ENCODE peak calls at places on chromosomes 16 and 17, in ten cellular contexts. K, F, A, H, P, Y, M, Q, J and R are unnamed samples.
A peak's percentile ranks its signal among the peaks of the same experiment; 100 is the strongest.

GRCh38 chr16:84284168-84284722 is 10.4 kb upstream of the WFDC1 start:
- DNase-seq in K (no peak), F (no peak), A (no peak), H (no peak), P (no peak), Y (peak; percentile 68), M (peak; percentile 59), Q (peak; percentile 42), J (peak; percentile 36), R (no peak)

GRCh38 chr17:26773189-26774188 is 520.4 kb upstream of the WSB1 start:
- DNase-seq in K (no peak), F (no peak), A (no peak), H (no peak), P (no peak), Y (no peak), M (no peak), Q (no peak), J (no peak), R (no peak)

GRCh38 chr17:44111777-44112176 is 11.7 kb downstream of the HDAC5 start:
- DNase-seq in K (no peak), F (no peak), A (no peak), H (no peak), P (no peak), Y (no peak), M (no peak), Q (no peak), J (no peak), R (no peak)

GRCh38 chr16:2737895-2738418 is 14.5 kb upstream of the SRRM2 start:
- DNase-seq in K (no peak), F (no peak), A (no peak), H (no peak), P (no peak), Y (no peak), M (no peak), Q (no peak), J (no peak), R (no peak)

GRCh38 chr17:61285483-61286320 is 113.9 kb upstream of the TBX2 start:
- DNase-seq in K (peak; percentile 35), F (no peak), A (peak; percentile 78), H (no peak), P (no peak), Y (no peak), M (no peak), Q (peak; percentile 56), J (no peak), R (no peak)

GRCh38 chr17:1182831-1183578 is 3.2 kb upstream of the ABR start:
- DNase-seq in K (no peak), F (no peak), A (no peak), H (no peak), P (no peak), Y (peak; percentile 57), M (no peak), Q (no peak), J (no peak), R (no peak)

GRCh38 chr16:67719778-67720144 is 645 bp upstream of the GFOD2 start:
- DNase-seq in K (peak; percentile 25), F (no peak), A (peak; percentile 60), H (peak; percentile 21), P (no peak), Y (peak; percentile 17), M (peak; percentile 67), Q (peak; percentile 38), J (no peak), R (peak; percentile 18)

GRCh38 chr17:62760059-62760887 is 47.8 kb downstream of the MARCHF10 start:
- DNase-seq in K (no peak), F (no peak), A (peak; percentile 77), H (no peak), P (no peak), Y (no peak), M (no peak), Q (no peak), J (no peak), R (no peak)

GRCh38 chr17:16215965-16216316 is 607 bp upstream of the NCOR1 start:
- DNase-seq in K (peak; percentile 42), F (no peak), A (no peak), H (no peak), P (no peak), Y (no peak), M (no peak), Q (no peak), J (peak; percentile 65), R (no peak)

GRCh38 chr17:16407911-16408588 is 7.3 kb upstream of the TRPV2 start:
- DNase-seq in K (peak; percentile 51), F (peak; percentile 34), A (peak; percentile 26), H (peak; percentile 60), P (no peak), Y (peak; percentile 18), M (peak; percentile 75), Q (peak; percentile 79), J (peak; percentile 50), R (no peak)

GRCh38 chr16:86029131-86029741 is 130.3 kb downstream of the IRF8 start:
- DNase-seq in K (no peak), F (peak; percentile 12), A (peak; percentile 56), H (no peak), P (no peak), Y (peak; percentile 44), M (no peak), Q (peak; percentile 48), J (no peak), R (no peak)

GRCh38 chr16:7344806-7345416 is 12.3 kb downstream of the RBFOX1 start:
- DNase-seq in K (no peak), F (no peak), A (no peak), H (no peak), P (no peak), Y (no peak), M (no peak), Q (peak; percentile 34), J (no peak), R (no peak)

GRCh38 chr16:88685156-88686061 is 898 bp downstream of the SNAI3 start:
- DNase-seq in K (peak; percentile 84), F (no peak), A (no peak), H (peak; percentile 37), P (no peak), Y (no peak), M (peak; percentile 52), Q (no peak), J (no peak), R (peak; percentile 54)

GRCh38 chr17:58254803-58255202 is 16.4 kb downstream of the LPO start:
- DNase-seq in K (no peak), F (no peak), A (no peak), H (no peak), P (no peak), Y (no peak), M (no peak), Q (no peak), J (no peak), R (no peak)
- TF ChIP-seq CTCF in K (no peak), F (no peak), A (no peak), H (peak; percentile 10), P (no peak), Y (no peak), M (no peak), Q (no peak), J (no peak), R (no peak)

DNA sequence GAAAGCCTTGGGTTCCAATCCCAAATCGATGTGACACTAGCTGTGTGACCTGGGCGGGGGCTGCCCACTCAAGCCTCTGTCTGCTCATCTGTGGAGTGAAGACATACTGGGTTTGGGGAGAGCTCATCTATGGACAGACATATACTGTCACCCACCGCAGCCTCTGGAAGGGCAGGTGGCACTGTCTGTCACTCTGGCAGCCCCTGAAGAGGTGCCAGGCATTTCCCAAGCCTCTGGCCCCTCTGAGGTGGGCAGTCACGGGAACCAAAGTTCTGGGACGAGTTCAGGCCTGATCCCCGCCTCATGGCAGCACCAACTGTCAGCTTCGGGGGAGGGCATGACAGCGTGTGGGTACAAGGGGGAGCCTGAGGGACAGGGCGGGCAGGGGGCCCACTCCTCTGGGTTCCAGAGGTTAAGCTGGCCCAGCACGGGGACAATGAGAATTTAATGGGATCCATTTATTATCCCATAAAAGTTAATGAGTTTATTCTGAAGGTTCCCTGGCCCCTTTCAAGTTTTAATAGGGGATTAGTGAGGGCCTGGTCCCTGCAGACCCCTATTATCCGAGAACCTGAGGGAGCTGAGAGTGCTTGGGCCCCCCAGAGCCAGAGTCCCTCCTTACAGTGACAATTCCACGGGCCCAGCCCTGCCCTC is 19.0 kb downstream of the SEZ6 start:
- DNase-seq in K (no peak), F (no peak), A (no peak), H (no peak), P (no peak), Y (no peak), M (no peak), Q (no peak), J (no peak), R (no peak)
- TF ChIP-seq CTCF in K (no peak), F (no peak), A (no peak), H (no peak), P (no peak), Y (no peak), M (no peak), Q (no peak), J (no peak), R (no peak)

DNA sequence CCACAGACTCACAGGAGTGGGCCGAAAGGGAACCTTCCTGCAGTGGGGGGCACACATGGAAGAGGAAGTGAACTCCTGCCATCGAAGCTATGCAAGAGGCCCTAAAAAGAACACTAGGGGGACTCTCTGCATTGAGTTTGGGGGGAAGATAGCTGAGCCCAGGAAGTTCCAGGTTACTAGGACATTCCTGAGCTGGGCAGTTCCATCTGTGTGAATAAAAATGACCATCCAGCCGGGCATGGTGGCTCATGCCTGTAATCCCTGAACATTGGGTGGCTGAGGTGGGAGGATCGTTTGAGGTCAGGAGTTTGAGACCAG is 211.8 kb downstream of the ZNF423 start:
- DNase-seq in K (no peak), F (no peak), A (peak; percentile 35), H (no peak), P (no peak), Y (no peak), M (no peak), Q (no peak), J (no peak), R (no peak)
- TF ChIP-seq CTCF in K (no peak), F (no peak), A (peak; percentile 35), H (no peak), P (no peak), Y (no peak), M (no peak), Q (peak; percentile 24), J (no peak), R (no peak)

GRCh38 chr16:24070851-24071250 is 185.3 kb upstream of the CACNG3 start:
- DNase-seq in K (peak; percentile 55), F (no peak), A (peak; percentile 1), H (peak; percentile 51), P (no peak), Y (peak; percentile 41), M (peak; percentile 23), Q (peak; percentile 24), J (no peak), R (peak; percentile 63)
- TF ChIP-seq CTCF in K (peak; percentile 53), F (peak; percentile 19), A (peak; percentile 29), H (peak; percentile 40), P (no peak), Y (peak; percentile 60), M (peak; percentile 47), Q (peak; percentile 52), J (no peak), R (peak; percentile 49)

GRCh38 chr16:54236761-54237160 is 49.8 kb downstream of the IRX3 start:
- DNase-seq in K (no peak), F (no peak), A (peak; percentile 47), H (no peak), P (no peak), Y (no peak), M (no peak), Q (no peak), J (no peak), R (no peak)
- TF ChIP-seq CTCF in K (no peak), F (no peak), A (no peak), H (no peak), P (no peak), Y (no peak), M (no peak), Q (no peak), J (no peak), R (no peak)

GRCh38 chr16:66696669-66697630 is at the start of gene CMTM4:
- DNase-seq in K (peak; percentile 70), F (peak; percentile 76), A (peak; percentile 64), H (peak; percentile 81), P (peak; percentile 37), Y (peak; percentile 87), M (peak; percentile 90), Q (peak; percentile 90), J (peak; percentile 82), R (peak; percentile 88)
- TF ChIP-seq CTCF in K (peak; percentile 29), F (no peak), A (no peak), H (peak; percentile 56), P (no peak), Y (no peak), M (no peak), Q (peak; percentile 15), J (no peak), R (no peak)